ENCODE peak calls at places on chromosomes 3 and 15, in eight cellular contexts. C, J, A, I, S, D, T and G are unnamed samples.

GRCh38 chr15:50909044-50909342 is 510 bp downstream of the AP4E1 start:
- DNase-seq in J (no peak), S (no peak), I (no peak), T (no peak), D (peak), C (no peak), A (no peak), G (peak)

GRCh38 chr15:56749982-56750381 is 16.7 kb upstream of the ZNF280D start:
- DNase-seq in T (peak), J (no peak), I (no peak), D (peak), A (no peak), S (no peak), C (no peak), G (peak)

GRCh38 chr15:97566957-97567356 is 393.5 kb upstream of the ARRDC4 start:
- DNase-seq in C (no peak), I (no peak), S (no peak), T (no peak), J (no peak), D (no peak), A (no peak), G (no peak)

GRCh38 chr3:50290116-50290745 is 2.0 kb downstream of the IFRD2 start:
- DNase-seq in S (no peak), J (no peak), A (no peak), I (peak), T (no peak), D (no peak), C (peak), G (no peak)

GRCh38 chr3:114318295-114318694 is 24.5 kb downstream of the TIGIT start:
- DNase-seq in J (no peak), S (no peak), C (no peak), D (no peak), T (no peak), A (no peak), I (no peak), G (no peak)

GRCh38 chr3:64352596-64352989 is 127.3 kb upstream of the PRICKLE2 start:
- DNase-seq in D (no peak), J (no peak), I (no peak), T (no peak), S (no peak), A (no peak), C (no peak), G (peak)

GRCh38 chr3:156837130-156837529 is 11.0 kb downstream of the LEKR1 start:
- DNase-seq in A (no peak), D (peak), T (no peak), C (no peak), J (no peak), I (no peak), S (no peak), G (no peak)

GRCh38 chr15:56361978-56362377 is 3.2 kb upstream of the TEX9 start:
- DNase-seq in I (no peak), C (no peak), S (no peak), D (no peak), T (no peak), J (no peak), A (no peak), G (no peak)

GRCh38 chr15:47949815-47950214 is 171.0 kb upstream of the SLC24A5 start:
- DNase-seq in D (no peak), J (no peak), T (no peak), A (no peak), I (no peak), C (no peak), S (no peak), G (no peak)

GRCh38 chr3:126672741-126673140 is 17.8 kb upstream of the TXNRD3 start:
- DNase-seq in A (no peak), I (no peak), D (no peak), T (no peak), C (no peak), J (no peak), S (no peak), G (no peak)

GRCh38 chr3:194472290-194472920 is 14.4 kb downstream of the ATP13A3 start:
- DNase-seq in T (peak), I (no peak), J (no peak), D (peak), A (no peak), C (peak), S (no peak), G (peak)

GRCh38 chr15:74954515-74954914 is 2.1 kb downstream of the RPP25 start:
- DNase-seq in A (no peak), T (peak), S (no peak), J (no peak), C (no peak), I (peak), D (peak), G (peak)

GRCh38 chr3:152720941-152721718 is 113.8 kb upstream of the P2RY1 start:
- DNase-seq in S (no peak), C (no peak), J (no peak), T (no peak), I (no peak), A (no peak), D (no peak), G (no peak)

GRCh38 chr3:10744098-10744465 is 71.9 kb upstream of the SLC6A11 start:
- DNase-seq in J (no peak), I (no peak), D (no peak), A (no peak), S (no peak), C (no peak), T (no peak), G (no peak)

GRCh38 chr3:183591881-183592521 is 36.5 kb upstream of the KLHL6 start:
- DNase-seq in J (no peak), T (peak), I (no peak), A (no peak), C (no peak), D (no peak), S (no peak), G (peak)

GRCh38 chr3:33914731-33915389 is 116.4 kb downstream of the PDCD6IP start:
- DNase-seq in T (no peak), I (no peak), D (no peak), C (no peak), J (no peak), A (no peak), S (no peak), G (no peak)

GRCh38 chr3:29871087-29871486 is 590.2 kb downstream of the RBMS3 start:
- DNase-seq in J (no peak), C (no peak), A (no peak), I (no peak), D (peak), S (no peak), T (no peak), G (no peak)

GRCh38 chr3:125511420-125512094 is 8.4 kb downstream of the SNX4 start:
- DNase-seq in J (no peak), D (no peak), T (no peak), C (no peak), I (no peak), S (no peak), A (no peak), G (peak)

GRCh38 chr15:76310470-76311070 is 699 bp downstream of the ETFA start:
- DNase-seq in A (peak), I (no peak), C (peak), J (no peak), S (no peak), T (no peak), D (peak), G (peak)

GRCh38 chr15:39365873-39366272 is 215.0 kb upstream of the THBS1 start:
- DNase-seq in I (no peak), C (no peak), T (no peak), J (no peak), A (no peak), S (no peak), D (no peak), G (no peak)

GRCh38 chr15:85792872-85793621 is 1.7 kb downstream of the KLHL25 start:
- DNase-seq in I (no peak), T (no peak), S (peak), C (no peak), D (no peak), A (no peak), J (no peak), G (no peak)

GRCh38 chr15:39553947-39554731 is 26.7 kb upstream of the THBS1 start:
- DNase-seq in A (peak), S (no peak), I (no peak), T (no peak), C (no peak), J (peak), D (no peak), G (no peak)

GRCh38 chr3:153601422-153601853 is 439.4 kb downstream of the RAP2B start:
- DNase-seq in A (peak), S (no peak), T (no peak), I (no peak), D (peak), J (no peak), C (no peak), G (peak)

GRCh38 chr3:181717505-181717904 is 5.8 kb downstream of the SOX2 start:
- DNase-seq in D (no peak), I (no peak), S (no peak), J (no peak), C (no peak), T (no peak), A (no peak), G (no peak)

GRCh38 chr15:23035964-23036566 is 3.3 kb downstream of the TUBGCP5 start:
- DNase-seq in D (peak), T (peak), S (no peak), A (peak), I (no peak), C (no peak), J (peak), G (peak)

GRCh38 chr15:35540031-35540430 is 5.9 kb downstream of the DPH6 start:
- DNase-seq in D (no peak), I (no peak), J (no peak), C (no peak), S (no peak), A (no peak), T (no peak), G (no peak)

GRCh38 chr15:96181873-96182301 is 148.6 kb upstream of the NR2F2 start:
- DNase-seq in S (peak), T (peak), C (peak), D (peak), J (peak), I (peak), A (no peak), G (peak)

GRCh38 chr3:40924559-40925058 is 274.7 kb upstream of the CTNNB1 start:
- DNase-seq in J (no peak), T (no peak), D (no peak), A (peak), I (no peak), C (no peak), S (no peak), G (no peak)

GRCh38 chr3:157131861-157132260 is 28.1 kb downstream of the CCNL1 start:
- DNase-seq in T (no peak), J (no peak), A (no peak), C (no peak), I (no peak), D (peak), S (no peak), G (peak)

GRCh38 chr3:197336348-197336747 is 37.9 kb upstream of the DLG1 start:
- DNase-seq in I (no peak), C (no peak), T (no peak), D (no peak), S (no peak), A (no peak), J (no peak), G (no peak)

GRCh38 chr3:137105277-137105977 is 147.6 kb downstream of the IL20RB start:
- DNase-seq in S (no peak), J (no peak), T (peak), C (peak), I (no peak), A (peak), D (peak), G (peak)

GRCh38 chr3:110106805-110107204 is 769.5 kb upstream of the DPPA4 start:
- DNase-seq in D (no peak), I (no peak), J (no peak), A (no peak), T (peak), S (no peak), C (no peak), G (peak)

GRCh38 chr15:89472785-89473256 is 23.6 kb downstream of the RHCG start:
- DNase-seq in C (no peak), J (peak), I (peak), A (no peak), T (peak), D (peak), S (no peak), G (peak)

GRCh38 chr3:183486472-183486871 is 58.1 kb upstream of the MCF2L2 start:
- DNase-seq in T (no peak), C (no peak), A (no peak), S (no peak), J (no peak), D (no peak), I (no peak), G (no peak)

GRCh38 chr3:69391554-69391953 is 5.7 kb upstream of the FRMD4B start:
- DNase-seq in C (no peak), D (no peak), J (no peak), T (no peak), I (no peak), S (no peak), A (no peak), G (no peak)

GRCh38 chr15:64969401-64969800 is 20.3 kb downstream of the SPG21 start:
- DNase-seq in C (no peak), A (peak), D (no peak), S (no peak), I (no peak), J (no peak), T (no peak), G (no peak)

GRCh38 chr3:16106050-16106449 is 68.4 kb upstream of the GALNT15 start:
- DNase-seq in I (no peak), A (no peak), T (no peak), J (no peak), C (no peak), D (no peak), S (no peak), G (no peak)
- H3K4me3 ChIP-seq in I (no peak), A (no peak), T (no peak), J (no peak), C (no peak), D (no peak), S (no peak), G (no peak)

GRCh38 chr3:158773845-158774542 is 27.9 kb upstream of the MFSD1 start:
- DNase-seq in D (peak), I (no peak), J (no peak), C (peak), A (no peak), S (no peak), T (peak), G (peak)

GRCh38 chr3:158775001-158775400 is 26.9 kb upstream of the MFSD1 start:
- DNase-seq in I (no peak), C (no peak), S (no peak), T (peak), D (peak), A (no peak), J (no peak), G (peak)

GRCh38 chr3:158771577-158771976 is 30.3 kb upstream of the MFSD1 start:
- DNase-seq in I (no peak), S (no peak), T (no peak), D (no peak), J (no peak), C (no peak), A (no peak), G (no peak)

GRCh38 chr3:158771982-158772381 is 29.9 kb upstream of the MFSD1 start:
- DNase-seq in S (no peak), T (no peak), C (no peak), I (no peak), D (no peak), A (no peak), J (no peak), G (no peak)

DNA sequence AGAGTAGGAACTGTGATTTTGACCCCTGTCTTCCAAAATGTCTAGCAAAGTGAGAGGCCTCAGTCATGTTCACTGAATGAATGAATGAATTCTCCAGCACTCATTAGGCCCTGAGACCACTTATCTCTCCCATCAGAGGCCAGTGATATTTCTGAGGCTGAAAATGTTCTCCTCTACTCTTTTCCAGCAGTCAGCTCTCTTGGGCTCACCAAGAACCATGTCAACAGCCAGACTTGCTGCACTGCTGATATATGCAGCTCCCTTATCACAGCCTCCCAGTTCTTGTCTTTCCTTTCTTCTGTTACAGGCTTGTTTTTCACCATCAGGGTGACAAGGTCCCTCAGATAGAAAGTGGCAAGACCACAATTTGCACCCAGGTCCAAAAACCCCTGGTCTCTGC is 28.7 kb upstream of the MFSD1 start:
- DNase-seq in A (no peak), T (no peak), D (no peak), J (no peak), I (no peak), S (no peak), C (no peak), G (no peak)
- TF ChIP-seq CTCF in A (no peak), T (no peak), D (no peak), J (no peak), I (no peak), S (no peak), C (no peak), G (no peak)

DNA sequence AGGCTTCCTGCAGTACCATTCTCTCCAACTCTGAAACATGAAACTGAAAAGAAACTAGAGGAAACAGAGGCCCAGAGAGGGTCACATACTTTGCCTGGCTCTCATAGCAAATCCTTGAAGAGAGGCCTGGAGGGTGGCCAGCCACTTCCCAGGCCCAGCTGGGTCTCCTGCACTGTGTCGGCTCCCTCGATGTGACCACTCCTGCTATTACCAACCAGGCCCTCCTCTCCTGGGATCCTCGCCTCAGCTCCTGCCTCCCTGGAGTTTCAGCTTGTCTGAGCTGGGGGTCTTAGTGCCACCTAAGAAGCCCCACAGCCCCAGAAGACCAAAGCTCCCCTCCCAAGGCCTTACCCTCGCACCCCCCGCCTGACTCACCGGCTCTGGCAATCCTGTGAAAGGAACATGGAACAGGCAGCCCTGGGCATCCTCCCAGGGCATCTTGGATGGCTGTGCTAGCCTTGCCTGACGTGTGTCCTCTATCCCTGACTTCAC is 4.6 kb downstream of the LOXL1 start:
- DNase-seq in D (peak), I (no peak), A (no peak), J (no peak), T (peak), C (no peak), S (no peak), G (peak)
- H3K4me3 ChIP-seq in D (no peak), I (no peak), A (no peak), J (no peak), T (peak), C (no peak), S (no peak), G (peak)

DNA sequence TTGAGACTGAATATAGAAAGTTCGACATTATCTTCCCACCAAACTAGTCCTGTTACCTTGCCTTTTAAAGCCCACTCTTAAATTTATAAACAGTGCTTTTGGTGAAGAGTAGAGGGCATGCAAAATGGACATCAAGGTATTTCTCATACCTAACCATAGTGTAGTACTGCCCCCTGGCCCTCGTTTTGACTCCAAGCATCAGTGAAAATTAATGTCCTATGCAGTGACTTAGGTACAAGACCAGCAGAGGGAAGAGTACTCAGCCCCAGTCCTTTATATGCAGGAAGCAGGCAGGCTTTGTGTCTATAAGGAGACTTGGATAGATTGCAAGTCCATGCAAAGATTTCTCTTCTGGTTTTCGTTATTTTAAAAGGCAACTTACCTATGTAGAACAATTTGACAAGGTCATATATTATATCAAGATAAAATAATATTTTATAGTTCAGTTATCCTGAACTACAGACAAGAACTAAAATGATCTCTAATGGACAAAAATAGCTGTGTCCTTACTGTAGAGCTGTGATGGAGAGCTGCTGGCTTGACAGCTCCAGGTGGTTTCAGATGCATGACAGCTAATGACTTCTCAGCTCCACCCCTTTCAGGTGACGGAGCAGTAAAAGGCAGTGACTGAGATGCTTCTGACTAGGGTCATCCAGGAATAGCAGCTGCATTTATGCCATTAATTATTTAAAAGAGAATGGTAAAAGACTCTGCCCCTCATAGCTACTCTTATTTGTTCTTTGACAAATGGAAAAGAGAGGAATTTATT is 646.1 kb downstream of the SQOR start:
- DNase-seq in T (no peak), D (no peak), A (no peak), S (no peak), J (no peak), I (no peak), C (no peak), G (no peak)
- TF ChIP-seq CTCF in T (no peak), D (no peak), A (no peak), S (no peak), J (no peak), I (peak), C (no peak), G (no peak)

DNA sequence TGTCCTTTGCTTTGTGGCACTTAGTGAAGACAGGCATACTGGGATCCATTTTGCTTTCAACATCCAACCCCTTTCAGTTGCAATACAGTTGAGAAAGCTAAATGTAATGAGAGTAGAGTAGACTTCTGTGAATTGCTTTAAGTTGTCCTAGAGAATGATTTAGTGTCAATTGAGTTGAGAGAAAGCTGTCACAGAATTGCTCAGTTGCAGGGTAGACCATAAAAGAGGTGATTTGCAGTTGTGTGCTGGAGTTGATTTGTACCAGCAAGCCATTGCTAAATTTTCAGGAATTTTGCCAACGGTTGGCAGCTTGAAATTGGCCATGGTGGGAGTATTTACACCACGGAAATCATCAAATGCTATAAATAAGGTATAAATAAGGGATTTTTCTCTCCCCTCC is 2.2 kb downstream of the ABHD5 start:
- DNase-seq in A (no peak), I (no peak), S (no peak), J (no peak), D (no peak), C (no peak), T (no peak), G (peak)
- H3K4me3 ChIP-seq in A (no peak), I (no peak), S (no peak), J (no peak), D (no peak), C (no peak), T (peak), G (no peak)